ENCODE peak calls at places on chromosomes 12 and 14, in nine cellular contexts. M is progenitor cell of endocrine pancreas, H is nephron progenitor cell, K is right lobe of liver, L is lower leg skin, E is fibroblast of lung, V is esophagus muscularis mucosa, J is GM06990, T is Calu3. C is an unnamed sample.

GRCh38 chr14:103311171-103311997 is 22.7 kb upstream of the EIF5 start:
- DNase-seq in H (no peak), M (no peak), L (no peak), E (no peak), K (no peak), V (no peak), T (no peak), J (no peak), C (no peak)

GRCh38 chr14:80004871-80005270 is 206.4 kb downstream of the DIO2 start:
- DNase-seq in J (no peak), T (no peak), L (no peak), E (no peak), M (no peak), H (no peak), K (no peak), V (no peak), C (no peak)

GRCh38 chr12:77837876-77838291 is 7.2 kb downstream of the NAV3 start:
- DNase-seq in V (no peak), L (no peak), M (no peak), J (no peak), K (no peak), E (no peak), H (no peak), T (no peak), C (no peak)

GRCh38 chr12:64383675-64384074 is 6.9 kb downstream of the C12orf56 start:
- DNase-seq in K (no peak), H (no peak), J (no peak), E (no peak), M (no peak), T (no peak), V (no peak), L (no peak), C (no peak)

GRCh38 chr12:110533607-110534006 is 31.5 kb downstream of the RAD9B start:
- DNase-seq in K (no peak), V (no peak), L (no peak), T (no peak), H (no peak), J (no peak), M (no peak), E (peak; percentile 61), C (no peak)

GRCh38 chr14:89028462-89029134 is 204.1 kb downstream of the TTC8 start:
- DNase-seq in T (no peak), E (no peak), L (no peak), M (no peak), J (no peak), K (no peak), H (no peak), V (peak; percentile 55), C (no peak)

GRCh38 chr14:44795725-44796124 is 166.0 kb downstream of the KLHL28 start:
- DNase-seq in L (no peak), E (no peak), J (no peak), T (peak; percentile 4), H (no peak), V (no peak), M (no peak), K (no peak), C (no peak)

GRCh38 chr12:132218519-132218860 is 74.2 kb downstream of the NOC4L start:
- DNase-seq in K (no peak), J (no peak), T (no peak), H (peak; percentile 1), L (no peak), M (no peak), V (no peak), E (no peak), C (no peak)

GRCh38 chr12:145369-145960 is 68.5 kb downstream of the SLC6A12 start:
- DNase-seq in V (no peak), L (no peak), K (peak; percentile 81), T (no peak), J (no peak), H (peak; percentile 25), E (no peak), M (no peak), C (no peak)

DNA sequence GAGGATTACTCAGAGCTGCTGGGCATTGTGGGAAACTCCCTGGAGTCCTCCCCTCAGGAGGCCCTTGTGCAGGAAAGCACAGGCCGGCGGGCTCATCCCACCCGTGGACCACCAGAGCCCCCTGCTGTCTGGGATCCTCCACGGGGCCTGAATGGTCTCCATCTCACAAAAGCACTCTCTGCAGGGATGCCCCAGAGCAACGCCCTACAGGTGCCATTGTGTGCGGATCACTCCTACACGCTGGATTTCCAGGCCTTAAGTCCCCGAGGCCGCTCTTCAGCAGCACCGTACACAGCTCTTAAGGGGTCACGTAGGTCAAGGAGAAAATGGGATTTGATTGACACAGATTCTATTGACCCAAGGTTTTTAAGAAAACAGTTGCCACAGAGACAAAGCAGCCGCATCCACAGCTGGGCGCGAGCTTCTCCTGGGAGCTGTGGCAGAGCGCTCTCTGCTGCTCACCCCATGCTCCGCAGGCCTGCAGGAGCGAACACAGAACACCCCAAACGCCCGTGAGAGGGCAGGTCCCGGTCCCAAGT is 36.7 kb upstream of the RIMBP2 start:
- DNase-seq in M (no peak), T (no peak), E (no peak), L (no peak), H (peak; percentile 33), V (no peak), K (no peak), J (no peak), C (no peak)
- TF ChIP-seq CTCF in M (peak; percentile 39), T (no peak), E (no peak), L (no peak), H (no peak), V (no peak), K (no peak), J (no peak), C (no peak)

GRCh38 chr12:119314290-119314689 is 20.2 kb upstream of the CCDC60 start:
- DNase-seq in T (no peak), J (no peak), V (no peak), H (no peak), L (no peak), E (no peak), K (no peak), M (no peak), C (no peak)

GRCh38 chr12:119311897-119312296 is 22.6 kb upstream of the CCDC60 start:
- DNase-seq in H (no peak), L (no peak), E (no peak), V (no peak), K (no peak), T (no peak), M (no peak), J (no peak), C (no peak)

GRCh38 chr12:119307747-119308146 is 26.8 kb upstream of the CCDC60 start:
- DNase-seq in L (no peak), E (no peak), T (no peak), V (no peak), M (no peak), K (no peak), H (no peak), J (no peak), C (no peak)

GRCh38 chr12:119312904-119313303 is 21.6 kb upstream of the CCDC60 start:
- DNase-seq in H (no peak), E (no peak), J (no peak), V (no peak), L (no peak), T (no peak), M (no peak), K (no peak), C (no peak)

GRCh38 chr12:119308743-119309456 is 25.6 kb upstream of the CCDC60 start:
- DNase-seq in E (no peak), L (no peak), M (no peak), J (no peak), K (no peak), T (no peak), V (no peak), H (peak; percentile 62), C (no peak)
- TF ChIP-seq CTCF in E (no peak), L (no peak), M (no peak), J (no peak), K (no peak), T (no peak), V (no peak), H (no peak), C (no peak)

GRCh38 chr14:68775614-68776126 is 17.2 kb downstream of the ZFP36L1 start:
- DNase-seq in L (no peak), K (peak; percentile 31), M (no peak), V (no peak), H (no peak), E (no peak), J (no peak), T (no peak), C (no peak)
- TF ChIP-seq CTCF in L (no peak), K (no peak), M (no peak), V (no peak), H (no peak), E (no peak), J (peak; percentile 26), T (no peak), C (no peak)

GRCh38 chr14:97166497-97166896 is 369.3 kb downstream of the VRK1 start:
- DNase-seq in M (no peak), V (no peak), T (no peak), J (no peak), L (no peak), K (no peak), E (no peak), H (no peak), C (no peak)

GRCh38 chr14:97158102-97158501 is 360.9 kb downstream of the VRK1 start:
- DNase-seq in T (no peak), J (no peak), L (no peak), V (no peak), E (no peak), M (no peak), H (no peak), K (no peak), C (no peak)

GRCh38 chr14:97159124-97159523 is 361.9 kb downstream of the VRK1 start:
- DNase-seq in E (no peak), T (no peak), L (no peak), V (no peak), J (no peak), K (no peak), H (no peak), M (no peak), C (no peak)

GRCh38 chr14:97162621-97163020 is 365.4 kb downstream of the VRK1 start:
- DNase-seq in E (no peak), L (no peak), V (no peak), K (no peak), M (no peak), J (no peak), H (no peak), T (no peak), C (no peak)

GRCh38 chr14:97164014-97164413 is 366.8 kb downstream of the VRK1 start:
- DNase-seq in L (no peak), H (no peak), M (no peak), T (no peak), V (no peak), K (no peak), J (no peak), E (no peak), C (no peak)
- TF ChIP-seq CTCF in L (no peak), H (no peak), M (peak; percentile 7), T (no peak), V (no peak), K (no peak), J (no peak), E (no peak), C (no peak)

GRCh38 chr12:6684609-6685008 is 4.6 kb downstream of the ZNF384 start:
- DNase-seq in L (no peak), T (peak; percentile 23), E (peak; percentile 43), K (no peak), H (peak; percentile 26), J (no peak), M (no peak), V (no peak), C (no peak)
- TF ChIP-seq CTCF in L (no peak), T (no peak), E (peak; percentile 56), K (peak; percentile 21), H (peak; percentile 55), J (peak; percentile 48), M (peak; percentile 74), V (peak; percentile 20), C (peak; percentile 36)

GRCh38 chr12:6620137-6620884 is 13.1 kb upstream of the CHD4 start:
- DNase-seq in K (no peak), V (no peak), H (peak; percentile 75), E (no peak), J (peak; percentile 27), L (no peak), T (no peak), M (peak; percentile 85), C (no peak)
- TF ChIP-seq CTCF in K (peak; percentile 34), V (peak; percentile 41), H (peak; percentile 59), E (peak; percentile 28), J (peak; percentile 24), L (no peak), T (no peak), M (peak; percentile 96), C (peak; percentile 42)